ENCODE peak calls at places on chromosomes 4 and X, in six cellular contexts. One of them, this sample, is unnamed.

GRCh38 chrX:23802431-23802830 is 19.5 kb downstream of the SAT1 start:
- DNase-seq in AG04450: no peak
- DNase-seq in GM12878: no peak
- DNase-seq in psoas muscle: no peak
- DNase-seq in fibroblast of lung: peak
- DNase-seq in cardiac muscle cell: no peak
- DNase-seq in this sample: no peak

GRCh38 chr4:4356106-4357041 is 30.5 kb upstream of the NSG1 start:
- DNase-seq in AG04450: no peak
- DNase-seq in GM12878: no peak
- DNase-seq in psoas muscle: no peak
- DNase-seq in fibroblast of lung: peak
- DNase-seq in cardiac muscle cell: no peak
- DNase-seq in this sample: no peak

GRCh38 chr4:40570348-40571077 is 59.2 kb downstream of the RBM47 start:
- DNase-seq in AG04450: no peak
- DNase-seq in GM12878: no peak
- DNase-seq in psoas muscle: no peak
- DNase-seq in fibroblast of lung: no peak
- DNase-seq in cardiac muscle cell: no peak
- DNase-seq in this sample: no peak

GRCh38 chr4:44927361-44928061 is 201.2 kb upstream of the GNPDA2 start:
- DNase-seq in AG04450: no peak
- DNase-seq in GM12878: no peak
- DNase-seq in psoas muscle: no peak
- DNase-seq in fibroblast of lung: peak
- DNase-seq in cardiac muscle cell: peak
- DNase-seq in this sample: no peak

GRCh38 chrX:102154900-102155805 is 624 bp downstream of the BEX5 start:
- DNase-seq in AG04450: no peak
- DNase-seq in GM12878: no peak
- DNase-seq in psoas muscle: no peak
- DNase-seq in fibroblast of lung: no peak
- DNase-seq in cardiac muscle cell: peak
- DNase-seq in this sample: no peak

GRCh38 chrX:276588-277171 is 4.5 kb upstream of the PLCXD1 start:
- DNase-seq in AG04450: no peak
- DNase-seq in GM12878: no peak
- DNase-seq in psoas muscle: no peak
- DNase-seq in fibroblast of lung: peak
- DNase-seq in cardiac muscle cell: no peak
- DNase-seq in this sample: no peak

GRCh38 chr4:38753021-38753806 is 29.6 kb downstream of the TLR10 start:
- DNase-seq in AG04450: peak
- DNase-seq in GM12878: no peak
- DNase-seq in psoas muscle: peak
- DNase-seq in fibroblast of lung: peak
- DNase-seq in cardiac muscle cell: peak
- DNase-seq in this sample: peak

GRCh38 chr4:87409420-87409939 is 12.9 kb upstream of the NUDT9 start:
- DNase-seq in AG04450: no peak
- DNase-seq in GM12878: no peak
- DNase-seq in psoas muscle: no peak
- DNase-seq in fibroblast of lung: no peak
- DNase-seq in cardiac muscle cell: no peak
- DNase-seq in this sample: no peak

GRCh38 chr4:126701756-126702155 is 931.0 kb upstream of the INTU start:
- DNase-seq in AG04450: no peak
- DNase-seq in GM12878: no peak
- DNase-seq in psoas muscle: no peak
- DNase-seq in fibroblast of lung: peak
- DNase-seq in cardiac muscle cell: no peak
- DNase-seq in this sample: peak

GRCh38 chrX:151699746-151700145 is 4.5 kb downstream of the PRRG3 start:
- DNase-seq in AG04450: no peak
- DNase-seq in GM12878: no peak
- DNase-seq in psoas muscle: no peak
- DNase-seq in fibroblast of lung: no peak
- DNase-seq in cardiac muscle cell: no peak
- DNase-seq in this sample: no peak
- TF ChIP-seq CTCF in AG04450: no peak
- TF ChIP-seq CTCF in GM12878: no peak
- TF ChIP-seq CTCF in psoas muscle: no peak
- TF ChIP-seq CTCF in fibroblast of lung: no peak
- TF ChIP-seq CTCF in cardiac muscle cell: no peak
- TF ChIP-seq CTCF in this sample: no peak

GRCh38 chr4:108709722-108710121 is 53.1 kb downstream of the ETNPPL start:
- DNase-seq in AG04450: no peak
- DNase-seq in GM12878: no peak
- DNase-seq in psoas muscle: no peak
- DNase-seq in fibroblast of lung: no peak
- DNase-seq in cardiac muscle cell: no peak
- DNase-seq in this sample: no peak

GRCh38 chr4:108717386-108717785 is 45.5 kb downstream of the ETNPPL start:
- DNase-seq in AG04450: no peak
- DNase-seq in GM12878: no peak
- DNase-seq in psoas muscle: no peak
- DNase-seq in fibroblast of lung: no peak
- DNase-seq in cardiac muscle cell: no peak
- DNase-seq in this sample: no peak

GRCh38 chr4:108716340-108716739 is 46.5 kb downstream of the ETNPPL start:
- DNase-seq in AG04450: no peak
- DNase-seq in GM12878: no peak
- DNase-seq in psoas muscle: no peak
- DNase-seq in fibroblast of lung: no peak
- DNase-seq in cardiac muscle cell: no peak
- DNase-seq in this sample: no peak

GRCh38 chr4:108709234-108709633 is 53.6 kb downstream of the ETNPPL start:
- DNase-seq in AG04450: no peak
- DNase-seq in GM12878: no peak
- DNase-seq in psoas muscle: no peak
- DNase-seq in fibroblast of lung: no peak
- DNase-seq in cardiac muscle cell: no peak
- DNase-seq in this sample: no peak

DNA sequence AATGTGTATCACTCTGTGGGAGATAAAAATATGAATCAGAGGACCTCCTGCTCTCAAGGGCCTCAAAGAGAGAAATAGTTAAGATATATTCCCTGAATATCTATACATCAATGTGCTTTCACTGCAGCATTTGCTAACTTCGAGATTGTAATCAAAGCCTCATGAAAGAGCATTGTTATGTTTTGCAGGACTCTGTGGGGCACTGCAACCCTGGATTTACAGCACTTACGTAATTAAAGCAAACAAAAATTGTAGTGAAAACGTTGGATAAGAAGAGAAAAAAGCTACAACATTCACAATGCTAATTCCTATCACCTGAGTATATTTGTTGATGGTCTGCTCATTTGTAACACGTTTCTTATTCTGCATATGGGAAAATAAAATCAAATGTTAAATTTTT is 48.0 kb downstream of the ETNPPL start:
- DNase-seq in AG04450: no peak
- DNase-seq in GM12878: no peak
- DNase-seq in psoas muscle: no peak
- DNase-seq in fibroblast of lung: no peak
- DNase-seq in cardiac muscle cell: no peak
- DNase-seq in this sample: no peak
- H3K27ac ChIP-seq in AG04450: no peak
- H3K27ac ChIP-seq in GM12878: no peak
- H3K27ac ChIP-seq in psoas muscle: no peak
- H3K27ac ChIP-seq in fibroblast of lung: no peak
- H3K27ac ChIP-seq in cardiac muscle cell: no peak
- H3K27ac ChIP-seq in this sample: no peak

GRCh38 chr4:143625632-143626031 is 74.8 kb downstream of the FREM3 start:
- DNase-seq in AG04450: no peak
- DNase-seq in GM12878: no peak
- DNase-seq in psoas muscle: no peak
- DNase-seq in fibroblast of lung: no peak
- DNase-seq in cardiac muscle cell: no peak
- DNase-seq in this sample: no peak
- TF ChIP-seq CTCF in AG04450: no peak
- TF ChIP-seq CTCF in GM12878: no peak
- TF ChIP-seq CTCF in psoas muscle: no peak
- TF ChIP-seq CTCF in fibroblast of lung: no peak
- TF ChIP-seq CTCF in cardiac muscle cell: no peak
- TF ChIP-seq CTCF in this sample: no peak

GRCh38 chr4:119025440-119025839 is 110.2 kb upstream of the MYOZ2 start:
- DNase-seq in AG04450: no peak
- DNase-seq in GM12878: no peak
- DNase-seq in psoas muscle: no peak
- DNase-seq in fibroblast of lung: peak
- DNase-seq in cardiac muscle cell: no peak
- DNase-seq in this sample: peak

GRCh38 chr4:119025916-119026661 is 109.5 kb upstream of the MYOZ2 start:
- DNase-seq in AG04450: peak
- DNase-seq in GM12878: no peak
- DNase-seq in psoas muscle: peak
- DNase-seq in fibroblast of lung: peak
- DNase-seq in cardiac muscle cell: no peak
- DNase-seq in this sample: no peak

GRCh38 chr4:119028296-119028695 is 107.3 kb upstream of the MYOZ2 start:
- DNase-seq in AG04450: no peak
- DNase-seq in GM12878: no peak
- DNase-seq in psoas muscle: no peak
- DNase-seq in fibroblast of lung: no peak
- DNase-seq in cardiac muscle cell: no peak
- DNase-seq in this sample: no peak

GRCh38 chr4:119027815-119028214 is 107.8 kb upstream of the MYOZ2 start:
- DNase-seq in AG04450: no peak
- DNase-seq in GM12878: no peak
- DNase-seq in psoas muscle: no peak
- DNase-seq in fibroblast of lung: no peak
- DNase-seq in cardiac muscle cell: no peak
- DNase-seq in this sample: no peak

GRCh38 chr4:119026662-119027444 is 108.8 kb upstream of the MYOZ2 start:
- DNase-seq in AG04450: no peak
- DNase-seq in GM12878: no peak
- DNase-seq in psoas muscle: peak
- DNase-seq in fibroblast of lung: no peak
- DNase-seq in cardiac muscle cell: no peak
- DNase-seq in this sample: no peak
- H3K27ac ChIP-seq in AG04450: peak
- H3K27ac ChIP-seq in GM12878: no peak
- H3K27ac ChIP-seq in psoas muscle: peak
- H3K27ac ChIP-seq in fibroblast of lung: peak
- H3K27ac ChIP-seq in cardiac muscle cell: peak
- H3K27ac ChIP-seq in this sample: peak

GRCh38 chr4:15963568-15963967 is 593 bp upstream of the FGFBP2 start:
- DNase-seq in AG04450: no peak
- DNase-seq in GM12878: no peak
- DNase-seq in psoas muscle: no peak
- DNase-seq in fibroblast of lung: no peak
- DNase-seq in cardiac muscle cell: no peak
- DNase-seq in this sample: no peak

GRCh38 chr4:15961778-15962510 is 1.0 kb downstream of the FGFBP2 start:
- DNase-seq in AG04450: no peak
- DNase-seq in GM12878: no peak
- DNase-seq in psoas muscle: no peak
- DNase-seq in fibroblast of lung: no peak
- DNase-seq in cardiac muscle cell: no peak
- DNase-seq in this sample: no peak

GRCh38 chr4:15963001-15963451 is at the start of gene FGFBP2:
- DNase-seq in AG04450: no peak
- DNase-seq in GM12878: no peak
- DNase-seq in psoas muscle: peak
- DNase-seq in fibroblast of lung: peak
- DNase-seq in cardiac muscle cell: peak
- DNase-seq in this sample: peak

GRCh38 chr4:15965325-15965724 is 2.4 kb upstream of the FGFBP2 start:
- DNase-seq in AG04450: no peak
- DNase-seq in GM12878: no peak
- DNase-seq in psoas muscle: no peak
- DNase-seq in fibroblast of lung: no peak
- DNase-seq in cardiac muscle cell: no peak
- DNase-seq in this sample: no peak

GRCh38 chr4:15964159-15964558 is 1.2 kb upstream of the FGFBP2 start:
- DNase-seq in AG04450: no peak
- DNase-seq in GM12878: no peak
- DNase-seq in psoas muscle: no peak
- DNase-seq in fibroblast of lung: no peak
- DNase-seq in cardiac muscle cell: no peak
- DNase-seq in this sample: no peak
- TF ChIP-seq CTCF in AG04450: no peak
- TF ChIP-seq CTCF in GM12878: no peak
- TF ChIP-seq CTCF in psoas muscle: no peak
- TF ChIP-seq CTCF in fibroblast of lung: no peak
- TF ChIP-seq CTCF in cardiac muscle cell: no peak
- TF ChIP-seq CTCF in this sample: no peak

GRCh38 chr4:110641218-110641617 is 18.3 kb upstream of the PITX2 start:
- DNase-seq in AG04450: no peak
- DNase-seq in GM12878: no peak
- DNase-seq in psoas muscle: no peak
- DNase-seq in fibroblast of lung: no peak
- DNase-seq in cardiac muscle cell: no peak
- DNase-seq in this sample: no peak
- H3K27ac ChIP-seq in AG04450: no peak
- H3K27ac ChIP-seq in GM12878: no peak
- H3K27ac ChIP-seq in psoas muscle: no peak
- H3K27ac ChIP-seq in fibroblast of lung: no peak
- H3K27ac ChIP-seq in cardiac muscle cell: no peak
- H3K27ac ChIP-seq in this sample: no peak

GRCh38 chr4:1116837-1117236 is 3.5 kb upstream of the RNF212 start:
- DNase-seq in AG04450: no peak
- DNase-seq in GM12878: no peak
- DNase-seq in psoas muscle: no peak
- DNase-seq in fibroblast of lung: peak
- DNase-seq in cardiac muscle cell: no peak
- DNase-seq in this sample: no peak
- TF ChIP-seq CTCF in AG04450: peak
- TF ChIP-seq CTCF in GM12878: no peak
- TF ChIP-seq CTCF in psoas muscle: no peak
- TF ChIP-seq CTCF in fibroblast of lung: peak
- TF ChIP-seq CTCF in cardiac muscle cell: no peak
- TF ChIP-seq CTCF in this sample: no peak

DNA sequence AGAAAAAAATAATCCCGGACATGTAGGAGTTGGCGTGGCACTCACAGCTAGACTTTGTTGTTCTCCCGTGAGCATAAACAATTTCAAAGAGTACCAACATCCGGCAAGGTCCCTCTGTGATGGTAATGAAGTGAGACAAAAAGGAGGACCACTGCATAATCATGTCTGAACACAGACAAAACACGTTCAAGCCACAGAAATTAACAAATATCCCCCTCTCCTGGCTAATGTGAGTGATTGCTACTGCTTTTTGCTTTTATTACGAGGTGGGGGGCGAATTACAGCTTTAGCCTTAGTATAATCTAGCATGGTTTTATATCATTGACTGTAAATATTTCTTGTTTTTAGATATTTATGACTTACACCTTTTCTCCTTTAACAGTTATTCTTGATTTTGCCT is 118.5 kb downstream of the PLS3 start:
- DNase-seq in AG04450: no peak
- DNase-seq in GM12878: no peak
- DNase-seq in psoas muscle: no peak
- DNase-seq in fibroblast of lung: peak
- DNase-seq in cardiac muscle cell: peak
- DNase-seq in this sample: no peak
- H3K27ac ChIP-seq in AG04450: no peak
- H3K27ac ChIP-seq in GM12878: no peak
- H3K27ac ChIP-seq in psoas muscle: no peak
- H3K27ac ChIP-seq in fibroblast of lung: no peak
- H3K27ac ChIP-seq in cardiac muscle cell: no peak
- H3K27ac ChIP-seq in this sample: no peak